ENCODE peak calls at places on chromosomes 6 and 20, in six cellular contexts. A, E, Y, O, C and K are unnamed samples.

GRCh38 chr20:49303211-49303610 is 25.4 kb upstream of the ZNFX1 start:
- DNase-seq in A (no peak), E (no peak), Y (no peak), O (no peak), C (no peak), K (no peak)

GRCh38 chr6:154156135-154156948 is 117.3 kb downstream of the OPRM1 start:
- DNase-seq in A (no peak), E (peak; percentile 48), Y (peak; percentile 30), O (no peak), C (peak; percentile 8), K (no peak)

GRCh38 chr20:48635791-48636267 is 192.0 kb downstream of the PREX1 start:
- DNase-seq in A (no peak), E (peak; percentile 84), Y (peak; percentile 29), O (peak; percentile 87), C (peak; percentile 86), K (peak; percentile 78)

GRCh38 chr6:11584264-11584663 is 46.7 kb downstream of the TMEM170B start:
- DNase-seq in A (no peak), E (no peak), Y (no peak), O (no peak), C (no peak), K (no peak)

GRCh38 chr20:23161968-23162696 is 76.0 kb upstream of the CD93 start:
- DNase-seq in A (no peak), E (peak; percentile 16), Y (peak; percentile 73), O (no peak), C (no peak), K (no peak)

GRCh38 chr20:46235086-46235485 is 73.2 kb downstream of the CDH22 start:
- DNase-seq in A (no peak), E (no peak), Y (no peak), O (no peak), C (no peak), K (no peak)

GRCh38 chr6:32982084-32982701 is 13.8 kb downstream of the BRD2 start:
- DNase-seq in A (no peak), E (no peak), Y (no peak), O (no peak), C (no peak), K (no peak)

GRCh38 chr20:8203366-8203765 is 71.3 kb downstream of the PLCB1 start:
- DNase-seq in A (no peak), E (no peak), Y (no peak), O (no peak), C (no peak), K (no peak)

GRCh38 chr6:82073484-82073883 is 174.1 kb downstream of the IBTK start:
- DNase-seq in A (no peak), E (no peak), Y (no peak), O (no peak), C (no peak), K (no peak)

GRCh38 chr20:24577271-24577909 is 108.0 kb downstream of the SYNDIG1 start:
- DNase-seq in A (no peak), E (no peak), Y (no peak), O (no peak), C (no peak), K (no peak)

GRCh38 chr6:166005401-166005845 is 162.2 kb downstream of the TBXT start:
- DNase-seq in A (no peak), E (no peak), Y (no peak), O (no peak), C (no peak), K (no peak)

GRCh38 chr6:52993461-52993860 is 1.6 kb downstream of the GSTA4 start:
- DNase-seq in A (no peak), E (no peak), Y (no peak), O (no peak), C (no peak), K (no peak)

GRCh38 chr6:103675807-103676406 is 1183.8 kb downstream of the HACE1 start:
- DNase-seq in A (no peak), E (no peak), Y (no peak), O (no peak), C (no peak), K (no peak)

GRCh38 chr6:138805431-138805830 is 9.5 kb downstream of the ECT2L start:
- DNase-seq in A (no peak), E (no peak), Y (no peak), O (no peak), C (no peak), K (no peak)

GRCh38 chr6:46979206-46979605 is 57.5 kb upstream of the ADGRF5 start:
- DNase-seq in A (no peak), E (no peak), Y (no peak), O (no peak), C (no peak), K (no peak)

GRCh38 chr6:99613398-99613704 is 6.7 kb downstream of the PRDM13 start:
- DNase-seq in A (no peak), E (no peak), Y (no peak), O (no peak), C (peak; percentile 60), K (peak; percentile 46)

GRCh38 chr6:56863366-56863765 is 91.5 kb upstream of the BEND6 start:
- DNase-seq in A (no peak), E (no peak), Y (peak; percentile 49), O (no peak), C (no peak), K (no peak)

GRCh38 chr20:32244959-32245358 is 32.5 kb upstream of the KIF3B start:
- DNase-seq in A (no peak), E (no peak), Y (no peak), O (no peak), C (no peak), K (no peak)

GRCh38 chr20:32247957-32248497 is 29.4 kb upstream of the KIF3B start:
- DNase-seq in A (no peak), E (no peak), Y (no peak), O (no peak), C (no peak), K (no peak)

GRCh38 chr20:32251470-32251869 is 26.0 kb upstream of the KIF3B start:
- DNase-seq in A (no peak), E (no peak), Y (no peak), O (no peak), C (no peak), K (no peak)

GRCh38 chr20:32252189-32252588 is 25.3 kb upstream of the KIF3B start:
- DNase-seq in A (no peak), E (no peak), Y (no peak), O (no peak), C (no peak), K (no peak)

GRCh38 chr20:32249030-32249738 is 28.3 kb upstream of the KIF3B start:
- DNase-seq in A (no peak), E (no peak), Y (no peak), O (no peak), C (no peak), K (no peak)
- TF ChIP-seq TAF1 in A (no peak), E (no peak), Y (no peak), O (no peak), C (no peak), K (no peak)

DNA sequence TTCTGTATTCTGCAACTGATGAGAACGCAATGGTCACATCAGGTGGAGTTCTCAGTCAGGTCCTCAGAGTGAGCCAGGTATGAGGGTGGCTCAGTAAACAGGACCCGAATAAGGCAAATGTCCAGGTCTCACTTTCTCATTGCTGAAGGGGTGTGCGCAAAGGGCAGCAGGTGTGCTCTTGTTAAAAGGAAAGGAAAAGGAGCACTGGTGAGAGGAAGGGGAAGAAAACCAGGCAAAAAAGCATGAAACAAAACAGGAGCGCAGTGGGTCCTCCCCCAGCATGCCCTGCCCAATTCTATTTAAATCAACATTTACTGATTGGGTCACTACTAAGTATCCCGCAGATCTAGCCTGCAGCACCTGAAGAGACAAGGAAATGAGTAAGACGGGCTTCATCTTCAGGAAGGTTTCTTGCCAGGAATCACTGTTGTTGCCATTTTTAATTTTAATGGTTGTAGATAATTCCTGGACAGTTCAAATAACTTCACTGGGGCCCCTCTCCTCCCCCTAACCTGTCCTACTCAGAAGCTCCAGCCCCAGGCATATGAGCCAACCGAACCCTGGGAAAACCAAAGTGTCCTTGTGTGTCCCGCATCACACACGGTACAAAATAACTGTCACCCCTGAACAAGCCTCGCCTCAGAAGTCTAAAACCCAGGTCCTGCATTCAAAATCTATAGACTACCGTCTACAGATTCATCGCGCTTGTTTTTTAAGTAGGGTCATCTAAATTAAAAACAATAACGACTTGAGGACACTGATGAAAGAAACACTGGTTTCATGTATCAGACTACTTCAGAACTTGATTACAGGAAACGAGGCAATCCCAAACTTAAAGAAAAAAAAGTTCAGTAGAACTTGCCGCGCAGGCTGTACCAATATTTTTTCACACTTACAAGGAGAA is 980 bp downstream of the MBOAT1 start:
- DNase-seq in A (no peak), E (no peak), Y (no peak), O (no peak), C (no peak), K (no peak)
- TF ChIP-seq POLR2A in A (no peak), E (no peak), Y (no peak), O (no peak), C (no peak), K (no peak)

GRCh38 chr20:38125157-38126056 is 39.7 kb downstream of the TGM2 start:
- DNase-seq in A (no peak), E (peak; percentile 48), Y (peak; percentile 90), O (no peak), C (no peak), K (no peak)
- TF ChIP-seq TAF1 in A (no peak), E (no peak), Y (no peak), O (no peak), C (no peak), K (no peak)

GRCh38 chr6:42745638-42746451 is at the start of gene TBCC:
- DNase-seq in A (peak; percentile 93), E (peak; percentile 86), Y (peak; percentile 99), O (peak; percentile 98), C (peak; percentile 96), K (peak; percentile 95)
- TF ChIP-seq POLR2A in A (peak; percentile 99), E (peak; percentile 91), Y (peak; percentile 97), O (peak; percentile 98), C (peak; percentile 99), K (peak; percentile 98)

GRCh38 chr6:102619585-102619984 is 1226.1 kb downstream of the GRIK2 start:
- DNase-seq in A (no peak), E (no peak), Y (peak; percentile 2), O (no peak), C (no peak), K (no peak)
- TF ChIP-seq TAF1 in A (no peak), E (no peak), Y (no peak), O (no peak), C (no peak), K (no peak)

DNA sequence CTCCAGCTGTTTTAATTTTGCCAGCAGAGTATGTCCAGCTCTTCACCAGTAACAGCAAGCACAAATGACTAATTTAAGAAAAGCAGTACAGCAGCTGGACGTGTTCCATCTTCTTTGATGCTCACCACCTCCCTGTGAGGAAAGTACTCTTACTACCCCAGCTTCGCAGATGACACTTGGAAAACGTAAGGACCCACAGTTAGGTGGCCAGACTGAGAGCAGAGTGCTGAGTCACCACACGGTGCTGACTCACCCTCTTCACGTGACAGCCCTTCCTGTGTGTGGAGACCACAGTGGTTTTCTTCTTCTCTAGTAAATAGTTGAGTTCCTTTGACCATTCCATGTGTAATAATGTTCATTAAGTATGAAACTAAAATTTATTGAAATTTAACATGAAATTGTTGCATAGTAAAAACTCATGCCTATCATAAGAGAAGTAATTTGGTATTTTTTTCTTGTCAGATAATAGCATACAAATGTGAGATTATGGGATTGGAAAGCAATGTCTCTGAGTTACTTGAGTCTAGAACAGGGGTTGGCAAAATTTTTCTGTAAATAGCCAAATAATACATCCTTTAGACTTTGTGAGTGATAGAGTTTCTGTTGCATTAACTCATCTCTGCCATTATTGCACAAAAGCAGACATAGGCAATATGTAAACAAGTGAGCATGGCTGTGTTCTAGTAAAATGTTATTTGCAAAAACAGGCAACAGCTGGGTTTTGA is 76.6 kb downstream of the SLX4IP start:
- DNase-seq in A (peak; percentile 94), E (no peak), Y (peak; percentile 87), O (peak; percentile 76), C (peak; percentile 43), K (peak; percentile 46)
- TF ChIP-seq POLR2A in A (peak; percentile 57), E (no peak), Y (no peak), O (peak; percentile 51), C (peak; percentile 44), K (no peak)

GRCh38 chr20:62063601-62063980 is 2.1 kb downstream of the TAF4 start:
- DNase-seq in A (no peak), E (no peak), Y (no peak), O (no peak), C (no peak), K (no peak)
- TF ChIP-seq TAF1 in A (no peak), E (no peak), Y (no peak), O (no peak), C (no peak), K (no peak)